ENCODE peak calls at places on chromosome 5, in five cellular contexts. Q, K, B, G and I are unnamed samples.

GRCh38 chr5:176740131-176740701 is 70.1 kb upstream of the UNC5A start:
- DNase-seq in K (no peak), B (no peak), Q (no peak), G (no peak), I (no peak)

GRCh38 chr5:83368317-83368716 is 103.2 kb upstream of the VCAN start:
- DNase-seq in G (peak), K (no peak), Q (no peak), B (no peak), I (no peak)

GRCh38 chr5:1800470-1801060 is 642 bp upstream of the NDUFS6 start:
- DNase-seq in B (no peak), K (no peak), G (peak), Q (no peak), I (no peak)

GRCh38 chr5:140356878-140357730 is 2.9 kb upstream of the SLC4A9 start:
- DNase-seq in K (no peak), B (no peak), G (no peak), Q (no peak), I (no peak)

GRCh38 chr5:143244990-143245389 is 158.5 kb downstream of the NR3C1 start:
- DNase-seq in B (no peak), G (no peak), Q (no peak), K (no peak), I (no peak)

GRCh38 chr5:38468978-38469706 is 87.3 kb downstream of the LIFR start:
- DNase-seq in K (no peak), B (no peak), G (no peak), Q (no peak), I (no peak)

GRCh38 chr5:69105996-69106906 is 12.4 kb downstream of the SLC30A5 start:
- DNase-seq in B (no peak), G (peak), K (no peak), Q (no peak), I (no peak)

GRCh38 chr5:140342896-140343295 is 3.5 kb downstream of the HBEGF start:
- DNase-seq in Q (no peak), G (peak), K (no peak), B (no peak), I (no peak)

GRCh38 chr5:120510098-120510634 is 46.1 kb downstream of the PRR16 start:
- DNase-seq in B (no peak), G (no peak), K (no peak), Q (no peak), I (no peak)

GRCh38 chr5:110109685-110110084 is 420.0 kb downstream of the MAN2A1 start:
- DNase-seq in Q (no peak), G (no peak), B (no peak), K (no peak), I (no peak)

GRCh38 chr5:9605459-9605858 is 24.7 kb downstream of the TAS2R1 start:
- DNase-seq in B (no peak), K (no peak), Q (no peak), G (no peak), I (no peak)

GRCh38 chr5:58606064-58606463 is 23.2 kb downstream of the RAB3C start:
- DNase-seq in G (no peak), Q (no peak), B (no peak), K (no peak), I (no peak)

GRCh38 chr5:106843812-106844416 is 826.8 kb downstream of the EFNA5 start:
- DNase-seq in G (peak), Q (no peak), B (no peak), K (no peak), I (no peak)

GRCh38 chr5:128927644-128928043 is 37.6 kb upstream of the SLC27A6 start:
- DNase-seq in Q (no peak), K (no peak), G (peak), B (no peak), I (no peak)

GRCh38 chr5:112417931-112418358 is 1.1 kb downstream of the EPB41L4A start:
- DNase-seq in Q (no peak), G (no peak), B (no peak), K (no peak), I (no peak)

GRCh38 chr5:115979628-115980041 is 17.4 kb downstream of the LVRN start:
- DNase-seq in Q (no peak), B (no peak), K (no peak), G (no peak), I (no peak)

GRCh38 chr5:31415009-31415923 is 116.6 kb downstream of the DROSHA start:
- DNase-seq in B (no peak), K (no peak), G (no peak), Q (no peak), I (no peak)
- TF ChIP-seq CTCF in B (no peak), K (no peak), G (no peak), Q (no peak), I (no peak)

GRCh38 chr5:41695920-41696582 is 174.2 kb downstream of the OXCT1 start:
- DNase-seq in G (peak), K (no peak), Q (no peak), B (no peak), I (no peak)
- TF ChIP-seq CTCF in G (peak), K (peak), Q (peak), B (no peak), I (peak)

DNA sequence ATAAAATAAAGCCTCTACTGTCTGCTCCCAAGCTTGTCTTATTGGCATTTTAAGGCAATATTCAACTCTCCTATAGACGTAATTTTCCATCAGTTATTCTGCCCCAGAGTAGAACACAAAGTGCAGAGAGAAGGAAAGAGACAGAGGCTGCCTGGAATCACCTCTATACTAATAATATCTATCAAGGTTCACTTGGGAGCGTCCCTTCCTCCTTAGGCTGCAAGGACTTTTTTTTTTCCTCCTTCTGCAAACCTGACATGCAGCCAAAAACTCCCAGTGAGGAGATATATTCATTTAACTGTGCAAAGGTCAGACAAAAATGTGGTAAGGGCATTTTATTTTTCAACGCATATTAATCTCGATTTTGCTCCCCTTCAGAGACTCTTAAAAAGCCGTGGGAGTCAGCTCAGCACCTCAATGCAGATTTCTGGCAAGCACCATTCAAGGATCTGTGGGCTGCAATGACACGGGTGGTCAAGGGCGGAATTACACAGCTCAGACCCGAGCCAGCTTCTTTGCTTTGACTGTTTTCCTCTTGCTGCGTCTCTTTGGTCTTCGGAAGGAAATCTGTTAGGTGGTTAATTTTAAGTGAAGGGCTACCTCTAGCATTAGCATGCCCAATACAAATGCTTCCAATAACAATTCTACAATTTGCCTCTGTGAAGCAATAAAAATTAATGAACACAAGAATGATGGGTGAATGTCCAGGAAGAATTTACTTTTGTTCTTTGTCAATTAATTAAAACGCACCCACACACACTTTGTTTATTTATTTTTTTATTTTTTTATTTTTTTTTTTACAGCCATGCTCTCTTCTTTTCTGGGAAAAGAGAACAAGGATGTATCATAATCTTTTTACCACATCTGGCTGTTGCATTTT is 587.7 kb upstream of the GRAMD2B start:
- DNase-seq in G (peak), B (no peak), K (no peak), Q (peak), I (no peak)
- TF ChIP-seq CTCF in G (peak), B (peak), K (peak), Q (peak), I (peak)

DNA sequence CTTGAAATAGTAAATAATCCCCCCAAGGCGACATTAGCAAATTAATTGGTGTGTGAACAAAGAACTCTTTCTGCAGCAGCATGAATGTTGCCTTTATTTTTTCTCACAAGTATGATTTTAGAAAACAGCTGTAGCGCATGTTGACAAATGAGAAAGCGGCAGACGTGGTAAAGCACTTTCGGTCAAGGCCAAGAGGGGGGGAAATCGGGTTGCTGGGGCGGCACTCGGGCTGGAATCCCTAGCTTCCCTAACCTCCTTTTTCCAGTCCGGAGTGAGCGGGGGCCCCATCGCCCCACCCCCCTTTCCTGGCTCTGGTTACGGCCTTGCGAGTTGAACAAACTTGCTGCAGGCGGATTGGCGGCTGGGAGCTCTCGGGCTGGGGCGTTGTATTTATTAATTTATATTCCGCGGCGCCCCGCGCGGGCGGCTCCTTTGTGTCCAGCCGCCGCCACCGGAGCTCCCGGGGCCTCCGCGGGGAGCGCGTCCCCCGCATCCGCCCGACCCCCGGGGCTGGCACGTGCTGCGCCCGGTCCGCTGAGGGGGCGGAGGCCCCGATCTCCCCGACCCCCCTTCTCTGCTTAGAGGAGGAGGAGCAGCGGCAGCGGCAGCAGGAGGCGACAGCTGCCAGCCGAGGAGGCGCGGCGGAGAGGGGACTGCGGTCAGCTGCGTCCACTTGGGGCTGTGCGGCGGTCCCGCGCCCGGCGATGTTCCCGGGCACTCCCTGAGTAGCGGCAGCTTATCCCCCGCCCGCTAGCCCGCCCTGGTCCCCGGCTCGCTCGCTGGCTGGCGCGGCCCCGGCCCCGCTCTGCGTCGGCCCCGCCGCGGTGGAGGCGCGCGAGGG is at the start of gene RHOBTB3:
- DNase-seq in G (peak), B (peak), Q (peak), K (peak), I (peak)
- TF ChIP-seq CTCF in G (no peak), B (no peak), Q (no peak), K (no peak), I (no peak)

GRCh38 chr5:155001523-155001922 is 12.0 kb upstream of the KIF4B start:
- DNase-seq in K (no peak), G (no peak), Q (no peak), B (no peak), I (no peak)

GRCh38 chr5:154999865-155000264 is 13.7 kb upstream of the KIF4B start:
- DNase-seq in B (no peak), G (no peak), K (no peak), Q (no peak), I (no peak)

GRCh38 chr5:155008669-155009068 is 4.9 kb upstream of the KIF4B start:
- DNase-seq in K (no peak), Q (no peak), B (no peak), G (no peak), I (no peak)

DNA sequence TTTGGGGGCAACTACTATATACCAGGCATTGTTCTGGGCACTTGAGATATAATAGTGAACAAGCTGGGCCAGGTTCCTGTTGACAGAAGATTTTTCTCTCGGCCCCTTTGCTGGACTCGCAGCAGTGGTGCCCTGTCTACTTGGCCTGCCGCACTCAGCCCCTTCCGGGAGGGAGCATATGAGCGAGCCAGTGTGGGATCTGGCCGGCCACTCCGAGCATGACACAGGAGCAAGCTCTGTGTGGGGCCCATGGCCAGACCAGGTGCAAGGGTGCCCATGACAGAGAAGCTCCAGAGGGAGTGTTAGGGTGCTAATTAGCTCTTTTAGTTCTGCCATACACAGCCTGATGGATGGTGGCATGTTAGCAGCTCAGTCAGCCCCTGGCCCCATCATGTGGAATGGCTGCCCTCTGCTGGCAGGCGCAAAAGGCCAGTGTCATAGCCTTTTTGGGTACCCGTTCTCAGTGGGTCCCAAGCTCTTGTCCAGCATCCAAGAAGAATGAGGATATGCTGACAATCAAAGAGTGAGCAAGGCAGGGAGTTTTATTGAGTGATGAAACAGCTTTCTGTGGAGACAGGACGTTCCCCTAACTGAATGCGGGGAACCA is 9.3 kb upstream of the KIF4B start:
- DNase-seq in G (peak), B (no peak), K (no peak), Q (no peak), I (no peak)
- TF ChIP-seq CTCF in G (no peak), B (peak), K (no peak), Q (peak), I (peak)

GRCh38 chr5:137607771-137608170 is 108.6 kb upstream of the SPOCK1 start:
- DNase-seq in B (no peak), K (no peak), Q (no peak), G (no peak), I (no peak)

GRCh38 chr5:137604348-137605095 is 105.4 kb upstream of the SPOCK1 start:
- DNase-seq in G (no peak), K (no peak), B (no peak), Q (no peak), I (peak)

GRCh38 chr5:137606401-137606800 is 107.3 kb upstream of the SPOCK1 start:
- DNase-seq in G (no peak), B (no peak), Q (no peak), K (no peak), I (no peak)

GRCh38 chr5:137603891-137604290 is 104.8 kb upstream of the SPOCK1 start:
- DNase-seq in K (no peak), G (no peak), Q (no peak), B (no peak), I (no peak)

DNA sequence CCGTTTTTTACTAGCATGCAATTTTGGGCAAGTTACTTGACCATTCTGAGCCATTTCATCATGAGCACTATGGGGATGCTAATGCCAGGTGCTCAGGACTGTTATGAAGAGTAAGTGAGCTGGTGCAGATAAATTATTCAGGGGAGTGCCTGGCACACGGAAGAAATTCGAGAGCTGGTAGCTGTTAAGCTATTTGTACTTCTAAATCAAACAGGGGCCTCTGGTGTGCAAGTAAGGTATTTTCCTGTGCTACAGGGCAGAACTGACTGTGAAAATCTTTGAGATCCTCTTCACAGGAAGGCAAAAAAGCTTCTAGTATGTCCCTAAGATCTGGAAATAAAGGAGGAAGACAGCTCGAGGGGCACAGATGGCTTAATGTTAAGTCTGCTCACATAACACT is 106.3 kb upstream of the SPOCK1 start:
- DNase-seq in K (no peak), Q (no peak), B (no peak), G (no peak), I (no peak)
- TF ChIP-seq CTCF in K (no peak), Q (no peak), B (no peak), G (no peak), I (peak)

GRCh38 chr5:14581891-14582796 is 552 bp downstream of the OTULINL start:
- DNase-seq in G (peak), Q (peak), K (peak), B (no peak), I (no peak)
- TF ChIP-seq CTCF in G (peak), Q (peak), K (no peak), B (peak), I (no peak)

DNA sequence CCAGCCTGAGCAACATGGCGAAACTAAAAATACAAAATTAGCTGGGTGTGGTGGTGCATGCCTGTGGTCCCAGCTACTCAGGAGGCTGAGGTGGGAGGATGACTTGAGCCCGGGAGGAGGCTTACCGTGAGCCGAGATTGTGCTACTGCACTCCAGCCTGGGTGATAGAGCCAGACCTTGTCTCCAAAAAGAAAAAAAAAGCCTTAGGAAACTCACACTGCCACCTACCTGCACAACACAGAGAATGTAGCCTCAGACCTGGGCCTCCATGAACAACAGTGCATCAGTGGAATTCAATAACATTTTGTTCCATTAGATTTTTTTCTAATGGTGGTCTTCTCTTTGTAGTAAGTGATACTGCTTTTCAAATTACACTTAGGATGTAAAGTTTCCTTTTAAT is 63.8 kb upstream of the RARS1 start:
- DNase-seq in B (no peak), G (no peak), K (no peak), Q (no peak), I (no peak)
- TF ChIP-seq CTCF in B (peak), G (no peak), K (no peak), Q (peak), I (peak)